ENCODE peak calls at places on chromosome 6, in nine cellular contexts. P is small intestine, O is tibial nerve, I is iPS DF 6.9, T is heart right ventricle, V is Peyer's patch, X is SJCRH30, C is WERI-Rb-1, J is PC-3. Y is an unnamed sample.
A peak's percentile ranks its signal among the peaks of the same experiment; 100 is the strongest.

GRCh38 chr6:81734081-81734480 is 18.4 kb downstream of the TENT5A start:
- DNase-seq in I (no peak), P (peak; percentile 19), J (no peak), V (no peak), C (no peak), O (no peak), X (no peak), T (no peak), Y (no peak)

GRCh38 chr6:2224847-2225382 is 20.5 kb downstream of the GMDS start:
- DNase-seq in J (no peak), C (no peak), T (no peak), X (no peak), O (no peak), P (no peak), V (no peak), I (no peak), Y (no peak)

GRCh38 chr6:170243791-170244291 is 47.0 kb downstream of the DLL1 start:
- DNase-seq in J (no peak), T (no peak), O (no peak), V (no peak), C (peak; percentile 97), X (peak; percentile 94), P (peak; percentile 12), I (no peak), Y (no peak)

GRCh38 chr6:168192195-168192900 is 113.3 kb upstream of the FRMD1 start:
- DNase-seq in X (peak; percentile 68), J (no peak), T (no peak), V (peak; percentile 29), P (no peak), I (no peak), O (no peak), C (no peak), Y (no peak)

GRCh38 chr6:88908598-88909548 is 54.5 kb downstream of the RNGTT start:
- DNase-seq in P (no peak), X (no peak), T (no peak), I (no peak), V (no peak), C (no peak), O (no peak), J (no peak), Y (no peak)

GRCh38 chr6:12408752-12409151 is 118.6 kb downstream of the EDN1 start:
- DNase-seq in O (no peak), I (no peak), P (no peak), X (no peak), T (peak; percentile 13), J (no peak), V (no peak), C (no peak), Y (no peak)

GRCh38 chr6:136487746-136488145 is 62.5 kb downstream of the MAP7 start:
- DNase-seq in C (no peak), V (no peak), O (no peak), J (no peak), I (no peak), X (no peak), T (no peak), P (no peak), Y (no peak)

GRCh38 chr6:45946352-45946751 is 69.3 kb downstream of the CLIC5 start:
- DNase-seq in X (peak; percentile 61), J (peak; percentile 32), C (peak; percentile 47), V (no peak), O (peak; percentile 50), T (peak; percentile 59), P (no peak), I (no peak), Y (peak; percentile 90)

GRCh38 chr6:43285415-43285814 is 12.6 kb upstream of the SLC22A7 start:
- DNase-seq in J (no peak), T (no peak), I (no peak), V (no peak), C (no peak), O (no peak), X (no peak), P (no peak), Y (no peak)

GRCh38 chr6:37155394-37156312 is 14.3 kb upstream of the PIM1 start:
- DNase-seq in C (no peak), O (no peak), T (no peak), P (no peak), J (no peak), I (no peak), X (peak; percentile 24), V (peak; percentile 90), Y (no peak)

GRCh38 chr6:142838821-142839685 is 105.9 kb downstream of the HIVEP2 start:
- DNase-seq in C (no peak), X (no peak), V (no peak), J (peak; percentile 85), I (no peak), P (peak; percentile 87), O (no peak), T (no peak), Y (no peak)

GRCh38 chr6:163191704-163192537 is 222.6 kb upstream of the QKI start:
- DNase-seq in J (no peak), V (no peak), I (no peak), T (no peak), C (no peak), O (no peak), P (no peak), X (peak; percentile 47), Y (peak; percentile 7)

GRCh38 chr6:116695398-116695797 is 14.4 kb downstream of the KPNA5 start:
- DNase-seq in O (no peak), J (no peak), X (no peak), T (no peak), V (no peak), C (no peak), P (peak; percentile 60), I (no peak), Y (no peak)

GRCh38 chr6:20173833-20174796 is 38.2 kb downstream of the MBOAT1 start:
- DNase-seq in J (peak; percentile 52), X (no peak), I (no peak), O (no peak), T (no peak), C (no peak), V (no peak), P (no peak), Y (no peak)

GRCh38 chr6:166167258-166167731 is 356 bp downstream of the TBXT start:
- DNase-seq in J (no peak), P (no peak), X (no peak), T (no peak), I (no peak), V (no peak), O (no peak), C (peak; percentile 33), Y (no peak)

GRCh38 chr6:11214911-11215310 is 17.6 kb downstream of the NEDD9 start:
- DNase-seq in O (no peak), P (no peak), I (no peak), V (no peak), J (no peak), T (no peak), C (no peak), X (no peak), Y (no peak)
- H3K9me3 ChIP-seq in O (no peaks in the 10 kb centered on the region), P (no peaks in the 10 kb centered on the region), I (no peaks in the 10 kb centered on the region), V (no peaks in the 10 kb centered on the region), J (no peaks in the 10 kb centered on the region), T (no peaks in the 10 kb centered on the region), C (no peaks in the 10 kb centered on the region), X (no peaks in the 10 kb centered on the region), Y (no peaks in the 10 kb centered on the region)

DNA sequence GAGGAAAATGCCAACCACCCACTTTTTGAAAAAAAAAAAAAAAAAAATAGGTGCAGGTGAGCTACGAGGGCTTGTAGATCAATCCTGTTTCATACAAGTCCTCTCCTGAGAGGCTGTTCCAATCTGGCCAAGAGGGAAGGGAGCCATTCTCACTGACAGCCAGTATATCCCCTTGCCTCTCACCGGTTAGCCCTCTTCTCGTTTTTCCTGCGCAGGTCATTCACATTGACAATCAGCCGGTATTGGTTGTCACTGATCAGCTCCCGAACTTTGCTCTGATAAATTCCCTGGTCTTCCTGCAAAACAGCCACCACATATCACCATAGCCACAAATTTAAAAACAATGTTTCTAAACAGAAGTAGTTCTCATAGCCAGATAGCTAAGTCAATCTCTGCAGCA is 1.4 kb downstream of the MCM3 start:
- DNase-seq in T (no peak), P (no peak), C (no peak), X (no peak), I (no peak), J (no peak), O (no peak), V (no peak), Y (no peak)
- H3K36me3 ChIP-seq in T (peaks cover 40% of the 10 kb centered on the region), P (peaks cover 11% of the 10 kb centered on the region), C (peaks cover 63% of the 10 kb centered on the region), X (peaks cover 43% of the 10 kb centered on the region), I (peaks cover 34% of the 10 kb centered on the region), J (peaks cover 50% of the 10 kb centered on the region), O (no peaks in the 10 kb centered on the region), V (no peaks in the 10 kb centered on the region), Y (peaks cover 31% of the 10 kb centered on the region)

GRCh38 chr6:164832410-164832809 is 477.0 kb downstream of the C6orf118 start:
- DNase-seq in V (no peak), C (no peak), P (no peak), O (no peak), X (no peak), I (no peak), J (no peak), T (no peak), Y (no peak)

GRCh38 chr6:164842085-164842484 is 467.3 kb downstream of the C6orf118 start:
- DNase-seq in I (no peak), X (no peak), J (no peak), O (no peak), C (no peak), P (no peak), T (no peak), V (no peak), Y (no peak)

DNA sequence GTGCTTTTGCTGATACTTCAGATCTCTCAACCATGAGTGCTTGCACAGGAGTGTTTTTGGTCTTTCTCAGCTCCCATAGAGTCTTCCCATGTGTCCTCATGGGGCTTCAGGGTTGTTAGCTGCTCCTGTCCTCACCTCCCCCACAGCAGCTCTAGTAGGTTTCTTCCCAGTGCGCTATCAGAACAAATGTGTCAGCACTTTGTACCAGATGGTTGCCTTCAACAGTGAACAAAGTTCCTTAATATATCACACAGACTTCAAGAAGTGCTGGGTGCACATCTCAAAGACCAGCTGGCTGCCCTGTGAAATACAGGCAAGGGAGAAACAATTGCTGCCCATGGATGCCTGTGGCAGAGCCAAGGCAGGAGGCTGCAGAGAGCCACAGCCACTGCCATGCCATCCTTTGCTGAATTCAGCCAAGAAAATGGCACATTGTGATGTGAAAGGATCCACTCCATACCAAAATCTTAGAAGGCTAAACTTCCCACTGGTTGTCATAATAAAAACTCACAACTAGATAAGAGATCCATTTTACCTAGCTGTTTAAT is 471.3 kb downstream of the C6orf118 start:
- DNase-seq in C (no peak), I (no peak), X (no peak), V (no peak), T (no peak), J (no peak), O (no peak), P (no peak), Y (no peak)
- H3K9me3 ChIP-seq in C (no peaks in the 10 kb centered on the region), I (no peaks in the 10 kb centered on the region), X (no peaks in the 10 kb centered on the region), V (no peaks in the 10 kb centered on the region), T (no peaks in the 10 kb centered on the region), J (no peaks in the 10 kb centered on the region), O (no peaks in the 10 kb centered on the region), P (peaks cover 2% of the 10 kb centered on the region), Y (no peaks in the 10 kb centered on the region)

DNA sequence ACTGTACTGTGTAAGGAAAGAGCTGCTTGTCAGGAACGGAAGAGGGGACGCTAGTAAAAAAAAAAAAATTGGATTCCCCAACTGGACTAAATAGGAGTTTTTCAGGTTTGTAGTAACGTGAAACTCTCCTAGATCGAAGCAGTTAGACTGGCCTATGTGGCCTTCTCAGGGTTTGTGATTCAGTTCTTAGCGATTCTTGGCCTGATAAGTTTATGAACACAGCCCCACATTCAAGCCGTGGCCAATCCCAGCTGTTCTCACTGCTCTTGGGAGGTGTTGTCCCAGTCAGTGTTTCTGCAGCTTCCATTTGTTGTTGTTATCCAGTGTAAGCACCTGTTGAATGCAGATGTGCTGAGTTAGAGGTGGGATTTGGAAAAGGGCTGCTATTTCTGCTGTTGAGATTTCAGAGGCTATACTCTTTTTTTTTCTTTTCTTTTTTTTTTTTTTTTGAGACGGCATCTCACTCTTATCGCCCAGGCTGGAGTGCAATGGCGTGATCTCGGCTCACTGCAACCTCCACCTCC is 29.7 kb downstream of the TAF8 start:
- DNase-seq in J (no peak), T (no peak), P (no peak), V (no peak), X (peak; percentile 60), I (no peak), C (no peak), O (no peak), Y (no peak)
- H3K36me3 ChIP-seq in J (no peaks in the 10 kb centered on the region), T (peaks cover 14% of the 10 kb centered on the region), P (peaks cover 11% of the 10 kb centered on the region), V (no peaks in the 10 kb centered on the region), X (peaks cover 11% of the 10 kb centered on the region), I (peaks cover 8% of the 10 kb centered on the region), C (peaks cover 53% of the 10 kb centered on the region), O (no peaks in the 10 kb centered on the region), Y (peaks cover 13% of the 10 kb centered on the region)

Y was measured in cardiac muscle cell.